ENCODE peak calls at places on chromosomes 13 and 19, in ten cellular contexts. One of them, this sample, is unnamed.

GRCh38 chr13:45809810-45810394 is 41.7 kb downstream of the SIAH3 start:
- DNase-seq in NCI-H1092 treated with DMSO at 0.1 percent for 48 hours: no peak
- DNase-seq in activated naive CD4-positive, alpha-beta T cell treated with anti-CD3 and anti-CD28 coated beads, Interleukin-2, amount 10 ng/mL, durations not matched to agents 7 days and 5 days: peak; percentile 24
- DNase-seq in A172: no peak
- DNase-seq in kidney tubule cell: no peak
- DNase-seq in germinal center: no peak
- DNase-seq in activated CD8-positive, alpha-beta memory T cell treated with anti-CD3 and anti-CD28 coated beads for 1 hour: no peak
- DNase-seq in NCI-H460: no peak
- DNase-seq in HS-5: no peak
- DNase-seq in EL: peak; percentile 8
- DNase-seq in this sample: no peak

GRCh38 chr13:76884167-76884566 is 2.0 kb downstream of the KCTD12 start:
- DNase-seq in A172: no peak
- DNase-seq in NCI-H460: no peak
- DNase-seq in germinal center: peak; percentile 26
- DNase-seq in activated naive CD4-positive, alpha-beta T cell treated with anti-CD3 and anti-CD28 coated beads, Interleukin-2, amount 10 ng/mL, durations not matched to agents 7 days and 5 days: peak; percentile 29
- DNase-seq in HS-5: no peak
- DNase-seq in activated CD8-positive, alpha-beta memory T cell treated with anti-CD3 and anti-CD28 coated beads for 1 hour: no peak
- DNase-seq in EL: no peak
- DNase-seq in NCI-H1092 treated with DMSO at 0.1 percent for 48 hours: peak; percentile 50
- DNase-seq in kidney tubule cell: peak; percentile 42
- DNase-seq in this sample: no peak

GRCh38 chr19:46035986-46036744 is 4.6 kb downstream of the IGFL4 start:
- DNase-seq in EL: no peak
- DNase-seq in activated CD8-positive, alpha-beta memory T cell treated with anti-CD3 and anti-CD28 coated beads for 1 hour: no peak
- DNase-seq in germinal center: no peak
- DNase-seq in activated naive CD4-positive, alpha-beta T cell treated with anti-CD3 and anti-CD28 coated beads, Interleukin-2, amount 10 ng/mL, durations not matched to agents 7 days and 5 days: no peak
- DNase-seq in kidney tubule cell: no peak
- DNase-seq in NCI-H460: no peak
- DNase-seq in NCI-H1092 treated with DMSO at 0.1 percent for 48 hours: no peak
- DNase-seq in HS-5: no peak
- DNase-seq in A172: no peak
- DNase-seq in this sample: no peak

GRCh38 chr13:110885966-110886365 is 28.9 kb downstream of the ANKRD10 start:
- DNase-seq in germinal center: no peak
- DNase-seq in kidney tubule cell: no peak
- DNase-seq in EL: no peak
- DNase-seq in NCI-H1092 treated with DMSO at 0.1 percent for 48 hours: peak; percentile 20
- DNase-seq in A172: no peak
- DNase-seq in HS-5: no peak
- DNase-seq in activated naive CD4-positive, alpha-beta T cell treated with anti-CD3 and anti-CD28 coated beads, Interleukin-2, amount 10 ng/mL, durations not matched to agents 7 days and 5 days: no peak
- DNase-seq in NCI-H460: no peak
- DNase-seq in activated CD8-positive, alpha-beta memory T cell treated with anti-CD3 and anti-CD28 coated beads for 1 hour: no peak
- DNase-seq in this sample: no peak

GRCh38 chr13:19618925-19619324 is 14.5 kb upstream of the MPHOSPH8 start:
- DNase-seq in activated naive CD4-positive, alpha-beta T cell treated with anti-CD3 and anti-CD28 coated beads, Interleukin-2, amount 10 ng/mL, durations not matched to agents 7 days and 5 days: peak; percentile 39
- DNase-seq in NCI-H1092 treated with DMSO at 0.1 percent for 48 hours: no peak
- DNase-seq in HS-5: no peak
- DNase-seq in NCI-H460: no peak
- DNase-seq in EL: peak; percentile 32
- DNase-seq in activated CD8-positive, alpha-beta memory T cell treated with anti-CD3 and anti-CD28 coated beads for 1 hour: no peak
- DNase-seq in A172: no peak
- DNase-seq in germinal center: peak; percentile 57
- DNase-seq in kidney tubule cell: peak; percentile 44
- DNase-seq in this sample: no peak

GRCh38 chr13:20475927-20476691 is 49.5 kb downstream of the CRYL1 start:
- DNase-seq in kidney tubule cell: no peak
- DNase-seq in activated naive CD4-positive, alpha-beta T cell treated with anti-CD3 and anti-CD28 coated beads, Interleukin-2, amount 10 ng/mL, durations not matched to agents 7 days and 5 days: peak; percentile 84
- DNase-seq in NCI-H1092 treated with DMSO at 0.1 percent for 48 hours: no peak
- DNase-seq in EL: no peak
- DNase-seq in NCI-H460: no peak
- DNase-seq in A172: no peak
- DNase-seq in germinal center: peak; percentile 13
- DNase-seq in HS-5: no peak
- DNase-seq in activated CD8-positive, alpha-beta memory T cell treated with anti-CD3 and anti-CD28 coated beads for 1 hour: peak; percentile 45
- DNase-seq in this sample: no peak

GRCh38 chr19:13794388-13794751 is 873 bp upstream of the ZSWIM4 start:
- DNase-seq in activated naive CD4-positive, alpha-beta T cell treated with anti-CD3 and anti-CD28 coated beads, Interleukin-2, amount 10 ng/mL, durations not matched to agents 7 days and 5 days: no peak
- DNase-seq in HS-5: peak; percentile 48
- DNase-seq in NCI-H460: no peak
- DNase-seq in activated CD8-positive, alpha-beta memory T cell treated with anti-CD3 and anti-CD28 coated beads for 1 hour: no peak
- DNase-seq in kidney tubule cell: peak; percentile 89
- DNase-seq in NCI-H1092 treated with DMSO at 0.1 percent for 48 hours: no peak
- DNase-seq in germinal center: no peak
- DNase-seq in EL: peak; percentile 97
- DNase-seq in A172: peak; percentile 81
- DNase-seq in this sample: peak; percentile 18

GRCh38 chr13:42643076-42643475 is 69.1 kb downstream of the TNFSF11 start:
- DNase-seq in EL: no peak
- DNase-seq in NCI-H1092 treated with DMSO at 0.1 percent for 48 hours: no peak
- DNase-seq in kidney tubule cell: no peak
- DNase-seq in NCI-H460: no peak
- DNase-seq in A172: no peak
- DNase-seq in germinal center: no peak
- DNase-seq in activated CD8-positive, alpha-beta memory T cell treated with anti-CD3 and anti-CD28 coated beads for 1 hour: no peak
- DNase-seq in HS-5: no peak
- DNase-seq in activated naive CD4-positive, alpha-beta T cell treated with anti-CD3 and anti-CD28 coated beads, Interleukin-2, amount 10 ng/mL, durations not matched to agents 7 days and 5 days: no peak
- DNase-seq in this sample: no peak

GRCh38 chr13:77554079-77554478 is 18.6 kb downstream of the SCEL start:
- DNase-seq in NCI-H1092 treated with DMSO at 0.1 percent for 48 hours: no peak
- DNase-seq in germinal center: no peak
- DNase-seq in A172: no peak
- DNase-seq in kidney tubule cell: peak; percentile 82
- DNase-seq in HS-5: no peak
- DNase-seq in NCI-H460: no peak
- DNase-seq in activated naive CD4-positive, alpha-beta T cell treated with anti-CD3 and anti-CD28 coated beads, Interleukin-2, amount 10 ng/mL, durations not matched to agents 7 days and 5 days: no peak
- DNase-seq in activated CD8-positive, alpha-beta memory T cell treated with anti-CD3 and anti-CD28 coated beads for 1 hour: no peak
- DNase-seq in EL: no peak
- DNase-seq in this sample: no peak

GRCh38 chr19:29521291-29522075 is 4.3 kb upstream of the VSTM2B start:
- DNase-seq in NCI-H1092 treated with DMSO at 0.1 percent for 48 hours: no peak
- DNase-seq in HS-5: no peak
- DNase-seq in EL: no peak
- DNase-seq in germinal center: no peak
- DNase-seq in kidney tubule cell: no peak
- DNase-seq in activated naive CD4-positive, alpha-beta T cell treated with anti-CD3 and anti-CD28 coated beads, Interleukin-2, amount 10 ng/mL, durations not matched to agents 7 days and 5 days: no peak
- DNase-seq in A172: no peak
- DNase-seq in NCI-H460: no peak
- DNase-seq in activated CD8-positive, alpha-beta memory T cell treated with anti-CD3 and anti-CD28 coated beads for 1 hour: no peak
- DNase-seq in this sample: no peak

GRCh38 chr19:35266149-35266903 is 2.4 kb upstream of the USF2 start:
- DNase-seq in EL: no peak
- DNase-seq in A172: no peak
- DNase-seq in germinal center: no peak
- DNase-seq in HS-5: no peak
- DNase-seq in NCI-H1092 treated with DMSO at 0.1 percent for 48 hours: no peak
- DNase-seq in NCI-H460: no peak
- DNase-seq in kidney tubule cell: no peak
- DNase-seq in activated CD8-positive, alpha-beta memory T cell treated with anti-CD3 and anti-CD28 coated beads for 1 hour: no peak
- DNase-seq in activated naive CD4-positive, alpha-beta T cell treated with anti-CD3 and anti-CD28 coated beads, Interleukin-2, amount 10 ng/mL, durations not matched to agents 7 days and 5 days: peak; percentile 20
- DNase-seq in this sample: no peak